ENCODE peak calls at places on chromosomes 12 and 14, in eight cellular contexts. S, O, L, M, J, Q, Y and I are unnamed samples.

GRCh38 chr12:53828598-53828997 is 76.8 kb upstream of the CISTR start:
- DNase-seq in O (no peak), M (no peak), Q (no peak), L (no peak), Y (no peak), S (no peak), J (peak), I (no peak)

GRCh38 chr12:130114952-130115351 is 47.3 kb upstream of the FZD10 start:
- DNase-seq in S (no peak), Y (no peak), J (no peak), O (no peak), Q (no peak), L (no peak), M (no peak), I (no peak)

GRCh38 chr14:98926151-98926550 is 345.8 kb downstream of the BCL11B start:
- DNase-seq in J (no peak), S (no peak), O (no peak), Y (peak), M (no peak), L (no peak), Q (no peak), I (no peak)

GRCh38 chr12:26691234-26691970 is 141.6 kb downstream of the ITPR2 start:
- DNase-seq in Q (peak), J (peak), S (peak), M (no peak), Y (no peak), L (no peak), O (peak), I (peak)

GRCh38 chr12:130559806-130560205 is 156.3 kb downstream of the RIMBP2 start:
- DNase-seq in J (no peak), L (no peak), M (no peak), S (no peak), Q (no peak), O (no peak), Y (no peak), I (no peak)

GRCh38 chr12:85951823-85952222 is 77.7 kb downstream of the NTS start:
- DNase-seq in S (peak), O (no peak), Y (no peak), L (no peak), J (peak), Q (no peak), M (no peak), I (no peak)

GRCh38 chr12:98208846-98209245 is 306.5 kb upstream of the TMPO start:
- DNase-seq in Q (no peak), L (no peak), M (no peak), S (no peak), Y (no peak), J (no peak), O (no peak), I (no peak)

GRCh38 chr14:54606178-54606577 is 39.2 kb downstream of the SAMD4A start:
- DNase-seq in O (no peak), L (no peak), M (no peak), Y (no peak), Q (no peak), S (no peak), J (no peak), I (no peak)

GRCh38 chr14:100901391-100902183 is 1.9 kb downstream of the RTL1 start:
- DNase-seq in Y (no peak), M (no peak), S (no peak), Q (no peak), L (no peak), O (no peak), J (no peak), I (no peak)

GRCh38 chr14:99156026-99156425 is 116.0 kb downstream of the BCL11B start:
- DNase-seq in M (no peak), O (no peak), Y (no peak), J (no peak), S (no peak), L (no peak), Q (no peak), I (no peak)

GRCh38 chr12:117100251-117100650 is 1.0 kb upstream of the TESC start:
- DNase-seq in M (no peak), L (no peak), S (no peak), Q (peak), J (peak), O (no peak), Y (no peak), I (no peak)

GRCh38 chr12:6871052-6871957 is 1.8 kb downstream of the SPSB2 start:
- DNase-seq in Q (no peak), S (no peak), J (peak), Y (no peak), O (no peak), M (no peak), L (no peak), I (no peak)

GRCh38 chr12:102631274-102631673 is 150.9 kb upstream of the IGF1 start:
- DNase-seq in L (no peak), O (peak), Y (no peak), S (no peak), M (no peak), Q (no peak), J (peak), I (peak)

GRCh38 chr14:94342334-94342934 is 19.3 kb upstream of the SERPINA6 start:
- DNase-seq in O (peak), M (peak), L (no peak), J (peak), Y (no peak), S (peak), Q (no peak), I (peak)

GRCh38 chr14:94481468-94482131 is 5.6 kb upstream of the SERPINA9 start:
- DNase-seq in Y (no peak), J (no peak), Q (no peak), L (no peak), O (peak), M (no peak), S (no peak), I (no peak)

GRCh38 chr14:34348592-34348991 is 113.4 kb downstream of the SPTSSA start:
- DNase-seq in Y (no peak), O (no peak), J (no peak), M (no peak), S (no peak), Q (no peak), L (no peak), I (no peak)

GRCh38 chr12:123059501-123059900 is 79.0 kb downstream of the ARL6IP4 start:
- DNase-seq in J (no peak), L (no peak), S (no peak), Y (no peak), O (no peak), M (no peak), Q (no peak), I (no peak)

GRCh38 chr12:20007331-20007730 is 361.0 kb upstream of the PDE3A start:
- DNase-seq in J (no peak), Q (no peak), S (no peak), Y (no peak), O (no peak), L (no peak), M (no peak), I (no peak)

GRCh38 chr12:40946612-40947194 is 241.4 kb upstream of the PDZRN4 start:
- DNase-seq in M (no peak), L (no peak), S (peak), O (no peak), Y (no peak), J (peak), Q (no peak), I (no peak)

GRCh38 chr14:99334277-99334676 is 62.3 kb upstream of the BCL11B start:
- DNase-seq in Q (no peak), J (no peak), Y (no peak), O (no peak), M (no peak), L (no peak), S (no peak), I (no peak)

GRCh38 chr12:51270067-51270846 is at the start of gene SMAGP:
- DNase-seq in Q (peak), M (peak), Y (peak), S (peak), O (no peak), L (peak), J (peak), I (no peak)

GRCh38 chr14:91302391-91302790 is 57.9 kb upstream of the GPR68 start:
- DNase-seq in S (no peak), L (no peak), Q (no peak), M (no peak), J (no peak), Y (no peak), O (no peak), I (no peak)

GRCh38 chr14:64303471-64303917 is 9.3 kb upstream of the ESR2 start:
- DNase-seq in O (peak), J (peak), Q (peak), M (no peak), L (no peak), Y (no peak), S (peak), I (no peak)

GRCh38 chr12:8644345-8645248 is 18.0 kb downstream of the MFAP5 start:
- DNase-seq in S (no peak), L (no peak), O (no peak), M (no peak), J (no peak), Q (no peak), Y (peak), I (no peak)

GRCh38 chr12:112906712-112907414 is at the start of gene OAS1:
- DNase-seq in J (peak), S (peak), L (no peak), O (peak), Q (no peak), M (peak), Y (no peak), I (peak)

GRCh38 chr14:51082394-51082793 is 12.5 kb downstream of the TRIM9 start:
- DNase-seq in S (no peak), J (no peak), Y (no peak), L (no peak), M (no peak), Q (no peak), O (no peak), I (no peak)

GRCh38 chr12:52044284-52044983 is 6.8 kb upstream of the NR4A1 start:
- DNase-seq in L (no peak), J (no peak), Y (no peak), S (peak), O (no peak), Q (no peak), M (peak), I (no peak)

GRCh38 chr12:31362115-31362758 is 36.3 kb upstream of the SINHCAF start:
- DNase-seq in J (no peak), Y (no peak), Q (no peak), O (no peak), L (no peak), S (no peak), M (no peak), I (no peak)

GRCh38 chr12:2341871-2342270 is 289.1 kb downstream of the CACNA1C start:
- DNase-seq in J (peak), Y (no peak), M (no peak), S (no peak), L (no peak), Q (no peak), O (no peak), I (no peak)

GRCh38 chr12:100364334-100364733 is 7.5 kb downstream of the SLC17A8 start:
- DNase-seq in L (no peak), M (no peak), J (no peak), Y (no peak), Q (no peak), O (no peak), S (no peak), I (no peak)

GRCh38 chr14:35532783-35533356 is 1.1 kb upstream of the INSM2 start:
- DNase-seq in Q (no peak), L (no peak), M (no peak), Y (no peak), S (peak), O (no peak), J (no peak), I (no peak)

GRCh38 chr14:35534130-35534883 is at the start of gene INSM2:
- DNase-seq in Q (peak), O (no peak), S (no peak), M (no peak), J (no peak), Y (peak), L (peak), I (no peak)

GRCh38 chr14:35534884-35535793 is 1.2 kb downstream of the INSM2 start:
- DNase-seq in S (peak), Y (peak), O (no peak), M (no peak), Q (peak), J (peak), L (peak), I (no peak)

GRCh38 chr14:35531960-35532747 is 1.8 kb upstream of the INSM2 start:
- DNase-seq in L (no peak), Q (no peak), M (no peak), Y (no peak), O (no peak), J (no peak), S (no peak), I (no peak)

DNA sequence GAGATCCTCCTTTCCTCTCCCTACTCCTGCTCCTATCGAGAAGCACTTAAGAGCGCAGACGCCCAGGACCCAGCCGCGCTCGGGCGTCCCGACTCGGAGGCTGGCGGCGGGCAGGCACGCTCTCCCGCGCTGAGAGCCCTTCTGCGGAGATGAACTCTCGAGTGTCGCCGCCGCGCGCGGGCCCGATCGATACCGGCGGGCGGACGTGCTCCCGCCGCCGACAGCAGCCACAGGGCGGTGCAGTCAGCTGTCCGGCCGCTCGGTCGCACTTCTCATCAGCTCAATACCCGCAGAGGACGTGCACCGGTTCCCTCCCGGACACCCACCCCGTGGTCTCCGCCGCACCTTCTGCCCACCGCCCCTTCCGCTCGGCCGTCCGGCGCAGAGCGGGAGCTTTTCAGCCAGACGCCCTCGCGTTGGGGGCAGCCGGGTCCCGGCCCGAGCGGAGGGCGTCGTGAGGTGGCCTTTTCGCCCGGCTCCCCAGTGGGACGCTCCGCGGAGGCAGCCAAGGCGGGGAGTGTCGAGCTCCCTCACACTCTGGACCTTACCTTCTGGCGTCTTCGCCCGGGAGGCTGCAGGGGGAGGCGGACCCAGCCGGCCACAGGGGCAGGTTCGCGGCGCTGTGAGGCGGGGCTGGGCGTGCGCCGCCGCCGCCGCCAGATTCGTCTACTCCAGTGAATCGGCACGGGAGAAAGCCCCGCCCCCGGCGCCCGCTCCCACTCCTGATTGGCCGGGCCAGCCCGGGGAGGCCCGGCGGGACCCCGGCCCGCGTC is 421 bp upstream of the INSM2 start:
- DNase-seq in Y (peak), L (peak), M (no peak), Q (peak), J (peak), S (peak), O (no peak), I (no peak)
- TF ChIP-seq CTCF in Y (no peak), L (no peak), M (no peak), Q (no peak), J (peak), S (no peak), O (no peak), I (no peak)

DNA sequence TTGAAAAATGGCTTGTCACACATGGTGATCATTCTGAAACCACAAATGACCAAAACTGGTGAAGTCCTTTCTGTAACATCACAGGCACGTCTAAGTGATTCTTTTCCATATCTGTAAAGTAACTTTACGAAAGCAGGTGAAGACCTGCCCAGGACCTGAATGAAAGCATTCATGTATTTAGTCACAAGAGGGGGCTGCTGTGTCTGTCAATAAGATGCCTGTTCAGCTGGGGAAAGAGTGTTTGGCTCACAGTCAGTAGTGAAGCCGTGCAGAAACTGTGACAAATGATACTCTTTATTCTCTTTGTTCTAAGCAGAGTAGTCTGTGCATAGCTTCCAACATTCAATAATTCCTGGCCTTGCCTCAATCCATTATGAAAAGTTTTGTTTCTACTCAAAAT is 373.5 kb upstream of the OR4E1 start:
- DNase-seq in J (peak), M (no peak), L (no peak), O (no peak), S (peak), Q (no peak), Y (peak), I (no peak)
- TF ChIP-seq CTCF in J (peak), M (no peak), L (peak), O (peak), S (peak), Q (peak), Y (peak), I (peak)

DNA sequence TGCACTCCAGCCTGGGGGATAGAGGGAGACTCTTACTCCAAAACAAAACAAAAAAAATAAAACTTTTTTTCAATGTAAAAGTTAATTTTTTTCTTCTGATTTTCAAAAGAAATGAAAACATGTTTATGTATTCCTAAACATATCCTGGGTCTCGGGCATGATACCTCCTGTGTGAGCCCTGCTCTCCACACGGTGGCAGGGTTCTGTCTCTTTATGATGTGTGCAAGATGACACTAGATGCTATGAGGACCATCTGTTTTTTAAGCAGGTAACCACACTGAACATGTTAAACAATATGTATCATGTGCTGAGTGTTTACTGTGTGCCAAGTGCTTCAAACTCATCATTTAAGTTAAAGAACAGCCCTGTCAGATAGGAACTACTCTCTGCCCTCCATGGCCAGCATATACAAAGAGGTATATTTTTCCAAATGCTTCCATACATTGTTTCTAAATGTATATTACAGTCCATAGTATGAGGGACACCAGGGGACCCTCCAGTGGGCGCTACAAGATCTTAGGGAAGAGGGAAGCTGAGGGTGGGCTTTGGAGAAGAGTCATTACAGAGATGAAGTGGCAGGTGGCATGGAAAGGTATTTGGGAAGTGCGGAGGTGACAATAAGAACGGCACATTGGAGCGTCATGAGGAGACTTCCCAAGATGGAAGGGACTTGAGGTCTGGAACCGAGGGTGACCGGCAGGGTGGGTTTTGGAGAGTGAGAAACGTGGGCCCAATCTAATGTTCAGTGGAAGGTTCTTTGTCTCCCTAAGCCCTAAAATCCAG is 28.5 kb downstream of the FOS start:
- DNase-seq in M (no peak), J (peak), Y (no peak), Q (no peak), O (no peak), S (no peak), L (no peak), I (no peak)
- TF ChIP-seq CTCF in M (no peak), J (peak), Y (no peak), Q (peak), O (peak), S (no peak), L (peak), I (peak)

GRCh38 chr14:36028665-36029064 is 147.9 kb downstream of the PTCSC3 start:
- DNase-seq in O (no peak), M (no peak), Y (no peak), Q (no peak), L (no peak), S (no peak), J (no peak), I (no peak)

GRCh38 chr14:36022765-36023415 is 153.6 kb downstream of the PTCSC3 start:
- DNase-seq in J (no peak), S (no peak), L (no peak), O (no peak), M (no peak), Q (no peak), Y (no peak), I (no peak)

GRCh38 chr14:36027354-36027753 is 149.2 kb downstream of the PTCSC3 start:
- DNase-seq in Y (no peak), S (no peak), Q (no peak), J (no peak), M (no peak), L (no peak), O (no peak), I (no peak)

DNA sequence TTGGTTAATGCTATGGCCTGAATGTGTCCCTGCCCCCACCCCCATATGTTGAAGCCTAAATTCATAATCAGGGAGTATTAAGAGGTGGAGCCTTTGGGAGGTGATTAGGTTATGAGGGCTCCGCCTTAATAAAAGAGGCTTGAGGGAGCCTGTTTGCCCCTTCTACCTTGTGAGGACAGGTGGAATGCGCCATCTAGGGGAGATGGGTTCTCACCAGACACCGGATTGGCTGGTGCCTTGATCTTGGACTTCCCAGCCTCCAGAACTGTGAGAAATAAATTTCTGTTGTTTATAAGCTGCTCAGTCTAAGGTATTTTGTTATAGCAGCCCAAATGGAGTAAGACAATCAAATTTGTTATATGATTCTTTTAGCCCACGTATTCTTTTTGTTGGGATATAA is 148.3 kb downstream of the PTCSC3 start:
- DNase-seq in Q (no peak), L (no peak), J (peak), M (no peak), Y (no peak), S (no peak), O (no peak), I (no peak)
- TF ChIP-seq CTCF in Q (no peak), L (no peak), J (peak), M (no peak), Y (no peak), S (no peak), O (peak), I (no peak)

GRCh38 chr12:92707926-92708325 is 5.1 kb downstream of the PLEKHG7 start:
- DNase-seq in S (no peak), O (no peak), L (no peak), M (no peak), J (no peak), Q (no peak), Y (no peak), I (no peak)
- TF ChIP-seq CTCF in S (no peak), O (no peak), L (no peak), M (no peak), J (no peak), Q (no peak), Y (no peak), I (no peak)

GRCh38 chr14:102046337-102047278 is 40.2 kb downstream of the HSP90AA1 start:
- DNase-seq in M (peak), Q (peak), J (peak), L (peak), S (peak), O (no peak), Y (peak), I (no peak)
- TF ChIP-seq CTCF in M (peak), Q (peak), J (peak), L (peak), S (no peak), O (peak), Y (no peak), I (peak)

DNA sequence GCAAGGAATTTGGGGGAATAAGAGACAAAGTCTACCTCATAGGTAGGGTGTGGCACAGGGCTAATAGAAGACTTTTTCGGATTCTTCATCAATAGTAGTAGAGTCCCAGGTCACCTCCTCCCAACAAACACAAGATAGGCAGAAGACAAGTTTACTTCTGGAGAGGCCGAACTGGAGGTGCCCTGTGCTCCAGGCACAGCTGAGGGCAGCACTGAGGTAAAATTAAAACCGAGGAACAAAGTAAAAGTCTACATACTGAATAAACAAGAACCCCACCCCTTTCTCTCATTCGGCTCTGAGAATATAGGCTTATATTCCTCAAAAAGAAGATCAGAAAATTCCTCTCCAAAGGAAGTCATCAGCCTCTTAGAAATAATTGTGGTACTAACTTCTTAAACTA is 161.6 kb downstream of the SEC23A start:
- DNase-seq in M (no peak), L (no peak), Q (no peak), O (no peak), J (no peak), Y (no peak), S (no peak), I (no peak)
- TF ChIP-seq CTCF in M (no peak), L (no peak), Q (no peak), O (no peak), J (no peak), Y (no peak), S (no peak), I (no peak)